ENCODE peak calls at places on chromosomes 1 and 21, in six cellular contexts. U is A549; W is HAP-1; N is activated CD4-positive, alpha-beta T cell treated with anti-CD3 and anti-CD28 coated beads, Interleukin-2, amount 50 U/mL, for 24 hours; X is NCI-H774; J is stimulated activated CD4-positive, alpha-beta T cell treated with anti-CD3 and anti-CD28 coated beads, TNF-alpha, amount 100 ng/mL, for 24 hours. D is an unnamed sample.
A peak's percentile ranks its signal among the peaks of the same experiment; 100 is the strongest.

GRCh38 chr21:44952116-44952928 is 12.5 kb downstream of the SLX9 start:
- DNase-seq in U (no peak), W (no peak), N (no peak), X (no peak), J (no peak), D (no peak)

GRCh38 chr1:87203890-87204289 is 124.8 kb upstream of the LMO4 start:
- DNase-seq in U (no peak), W (no peak), N (no peak), X (no peak), J (no peak), D (no peak)

GRCh38 chr1:78143673-78144072 is 97.9 kb downstream of the GIPC2 start:
- DNase-seq in U (no peak), W (no peak), N (no peak), X (no peak), J (no peak), D (no peak)

GRCh38 chr1:23178414-23178813 is 9.8 kb upstream of the LUZP1 start:
- DNase-seq in U (no peak), W (no peak), N (no peak), X (no peak), J (no peak), D (no peak)

GRCh38 chr1:43349594-43350306 is 9.0 kb upstream of the CDC20 start:
- DNase-seq in U (no peak), W (no peak), N (no peak), X (no peak), J (no peak), D (no peak)

GRCh38 chr21:38244885-38245869 is 11.6 kb upstream of the KCNJ15 start:
- DNase-seq in U (peak; percentile 8), W (no peak), N (peak; percentile 12), X (no peak), J (peak; percentile 31), D (no peak)

GRCh38 chr1:19640363-19641316 is 3.5 kb upstream of the NBL1 start:
- DNase-seq in U (peak; percentile 60), W (no peak), N (no peak), X (no peak), J (no peak), D (peak; percentile 73)

GRCh38 chr1:160115545-160116276 is at the start of gene ATP1A2:
- DNase-seq in U (no peak), W (no peak), N (no peak), X (no peak), J (no peak), D (no peak)

GRCh38 chr1:208714356-208714755 is 470.2 kb upstream of the PLXNA2 start:
- DNase-seq in U (no peak), W (no peak), N (no peak), X (no peak), J (no peak), D (no peak)

GRCh38 chr1:63668298-63668697 is 75.1 kb downstream of the PGM1 start:
- DNase-seq in U (no peak), W (no peak), N (no peak), X (no peak), J (no peak), D (no peak)

GRCh38 chr1:156347337-156347736 is 9.0 kb downstream of the TSACC start:
- DNase-seq in U (no peak), W (no peak), N (no peak), X (no peak), J (no peak), D (no peak)

GRCh38 chr1:66258404-66259105 is 275.4 kb upstream of the SGIP1 start:
- DNase-seq in U (no peak), W (peak; percentile 33), N (no peak), X (no peak), J (no peak), D (no peak)

GRCh38 chr21:37914211-37914900 is 1.9 kb downstream of the KCNJ6 start:
- DNase-seq in U (no peak), W (no peak), N (no peak), X (peak; percentile 8), J (no peak), D (no peak)

GRCh38 chr1:8197493-8198282 is 120.2 kb upstream of the SLC45A1 start:
- DNase-seq in U (peak; percentile 68), W (no peak), N (no peak), X (no peak), J (no peak), D (no peak)

D was measured in H1.